ENCODE peak calls at places on chromosomes 12 and 14, in five cellular contexts. G is AG10803, H is upper lobe of right lung, R is skeletal muscle cell, Q is astrocyte of the cerebellum. U is an unnamed sample.

GRCh38 chr14:73236157-73236556 is 1.1 kb upstream of the PAPLN start:
- DNase-seq in G (no peak), R (no peak), H (no peak), Q (no peak), U (no peak)

GRCh38 chr14:102606296-102606695 is 13.8 kb downstream of the RCOR1 start:
- DNase-seq in G (no peak), Q (no peak), H (no peak), R (no peak), U (no peak)

GRCh38 chr12:835754-836493 is 83.5 kb downstream of the WNK1 start:
- DNase-seq in R (no peak), G (no peak), Q (no peak), H (no peak), U (peak)

GRCh38 chr12:89521348-89522238 is 3.0 kb downstream of the GALNT4 start:
- DNase-seq in G (no peak), R (no peak), Q (no peak), H (no peak), U (no peak)

GRCh38 chr14:78690836-78691235 is 520.7 kb downstream of the NRXN3 start:
- DNase-seq in H (no peak), G (peak), R (no peak), Q (no peak), U (peak)

GRCh38 chr12:67471810-67472209 is 176.7 kb upstream of the DYRK2 start:
- DNase-seq in R (no peak), H (no peak), Q (no peak), G (no peak), U (no peak)

GRCh38 chr14:64707661-64708060 is 3.4 kb downstream of the PLEKHG3 start:
- DNase-seq in H (no peak), G (peak), R (peak), Q (peak), U (peak)

GRCh38 chr12:121711925-121712461 is 559 bp upstream of the TMEM120B start:
- DNase-seq in R (no peak), Q (no peak), H (no peak), G (peak), U (peak)

GRCh38 chr12:40738856-40739255 is 46.6 kb downstream of the CNTN1 start:
- DNase-seq in R (no peak), Q (no peak), H (no peak), G (no peak), U (no peak)

GRCh38 chr14:64708148-64709004 is 4.2 kb downstream of the PLEKHG3 start:
- DNase-seq in R (no peak), Q (no peak), H (no peak), G (no peak), U (peak)

GRCh38 chr12:89708793-89709156 is at the start of gene ATP2B1:
- DNase-seq in R (peak), H (peak), Q (peak), G (peak), U (peak)

GRCh38 chr14:40058916-40059897 is 627.0 kb upstream of the FBXO33 start:
- DNase-seq in H (no peak), Q (no peak), R (no peak), G (no peak), U (no peak)

GRCh38 chr12:1044697-1045096 is 53.7 kb downstream of the ERC1 start:
- DNase-seq in G (peak), Q (peak), H (no peak), R (no peak), U (peak)

GRCh38 chr14:39873793-39874192 is 441.6 kb upstream of the FBXO33 start:
- DNase-seq in G (no peak), Q (no peak), H (no peak), R (no peak), U (no peak)

GRCh38 chr14:24441485-24441884 is 1.1 kb downstream of the SDR39U1 start:
- DNase-seq in R (no peak), Q (no peak), H (no peak), G (no peak), U (no peak)

GRCh38 chr12:125797421-125798175 is 732.4 kb downstream of the AACS start:
- DNase-seq in R (no peak), H (no peak), G (no peak), Q (peak), U (no peak)

GRCh38 chr12:24127919-24128721 is 178.7 kb upstream of the SOX5 start:
- DNase-seq in R (no peak), H (no peak), Q (no peak), G (no peak), U (no peak)

GRCh38 chr14:74611672-74612345 is at the start of gene LTBP2:
- DNase-seq in R (no peak), H (no peak), Q (no peak), G (no peak), U (peak)

GRCh38 chr12:4555804-4556203 is 6.2 kb upstream of the DYRK4 start:
- DNase-seq in H (no peak), Q (no peak), G (peak), R (no peak), U (peak)

GRCh38 chr12:107379852-107380567 is 286.7 kb upstream of the CRY1 start:
- DNase-seq in R (no peak), G (peak), Q (no peak), H (no peak), U (peak)

GRCh38 chr12:20154060-20154459 is 214.3 kb upstream of the PDE3A start:
- DNase-seq in Q (no peak), H (no peak), R (no peak), G (no peak), U (peak)

GRCh38 chr12:28278960-28279359 is 88.7 kb downstream of the CCDC91 start:
- DNase-seq in Q (no peak), H (no peak), G (no peak), R (no peak), U (no peak)

DNA sequence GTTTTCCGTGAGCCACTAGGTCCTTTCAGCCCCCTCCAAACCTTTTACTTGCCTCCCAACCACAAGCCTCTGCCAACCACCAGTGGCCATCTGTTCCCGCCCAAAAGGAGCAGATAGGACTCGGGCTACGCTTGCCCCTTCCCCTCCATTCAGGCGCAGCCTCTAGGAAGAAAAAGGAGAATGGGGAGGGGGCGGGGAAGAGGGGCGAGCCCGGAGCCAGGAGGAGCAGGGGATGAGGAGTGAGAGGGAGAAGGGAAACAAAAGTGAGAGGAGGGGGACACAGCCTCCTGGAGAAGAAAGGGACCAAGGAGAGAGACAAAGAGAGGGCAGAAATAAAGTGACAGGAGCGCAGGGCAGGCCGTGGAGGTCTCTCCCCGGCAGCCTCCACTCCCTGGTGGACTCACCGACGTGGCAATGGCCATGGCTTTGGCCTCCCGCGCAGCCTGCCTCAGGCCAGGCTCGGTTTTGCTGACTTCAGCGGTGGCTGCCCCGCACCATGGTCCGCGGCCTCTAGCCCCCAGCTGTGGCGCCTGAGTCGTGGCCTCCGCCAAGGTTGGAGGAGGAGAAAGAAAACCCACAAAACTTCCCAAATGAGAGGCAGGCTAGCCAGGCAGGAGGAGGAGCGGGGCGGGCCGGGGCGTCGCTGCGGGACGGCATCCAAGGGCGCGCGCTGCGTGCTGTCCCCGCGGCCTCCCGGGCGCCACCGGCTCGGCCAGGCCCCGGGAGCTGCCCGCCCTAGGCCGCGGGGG is at the start of gene EFS:
- DNase-seq in G (peak), H (no peak), R (no peak), Q (no peak), U (no peak)
- H3K4me3 ChIP-seq in G (peak), H (peak), R (peak), Q (peak), U (peak)

GRCh38 chr14:89360277-89360676 is 56.8 kb downstream of the FOXN3 start:
- DNase-seq in R (no peak), G (no peak), H (no peak), Q (no peak), U (no peak)
- H3K4me3 ChIP-seq in R (no peak), G (no peak), H (no peak), Q (no peak), U (no peak)

GRCh38 chr12:13100882-13101769 is 2.3 kb downstream of the GSG1 start:
- DNase-seq in R (peak), H (peak), Q (peak), G (peak), U (peak)

GRCh38 chr12:13100610-13100881 is 2.9 kb downstream of the GSG1 start:
- DNase-seq in R (no peak), G (no peak), Q (no peak), H (no peak), U (no peak)

GRCh38 chr12:13101854-13102375 is 1.6 kb downstream of the GSG1 start:
- DNase-seq in R (no peak), H (no peak), Q (no peak), G (no peak), U (peak)

GRCh38 chr12:13099066-13099909 is 4.2 kb downstream of the GSG1 start:
- DNase-seq in G (peak), Q (no peak), H (no peak), R (no peak), U (no peak)

GRCh38 chr12:13099910-13100609 is 3.4 kb downstream of the GSG1 start:
- DNase-seq in H (no peak), R (no peak), G (no peak), Q (no peak), U (no peak)
- H3K4me3 ChIP-seq in H (no peak), R (no peak), G (peak), Q (no peak), U (no peak)

DNA sequence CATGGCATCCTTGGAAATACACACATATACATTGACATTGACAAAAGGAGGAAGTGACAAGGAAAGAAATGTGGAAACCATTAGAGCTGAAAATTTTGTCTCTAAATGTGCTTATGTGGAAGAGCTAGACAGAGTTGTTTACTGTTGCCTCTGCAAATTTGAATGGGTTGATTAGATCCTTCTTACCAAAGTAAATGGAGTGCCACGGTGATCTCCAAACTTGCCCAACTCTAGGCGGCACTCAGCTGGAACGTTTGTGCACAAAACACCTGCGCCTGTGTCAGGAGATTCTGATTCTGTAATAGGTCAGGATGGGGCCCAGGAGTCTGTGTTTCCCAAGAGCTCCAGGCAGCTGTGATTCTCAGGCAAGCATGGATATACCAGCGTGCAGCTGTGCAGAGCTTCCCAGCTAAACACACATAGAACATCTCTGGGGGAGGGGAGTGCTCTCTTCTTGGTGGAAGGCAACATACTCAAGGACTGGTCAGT is 77.8 kb upstream of the BDKRB2 start:
- DNase-seq in G (no peak), Q (no peak), H (no peak), R (no peak), U (no peak)
- H3K4me3 ChIP-seq in G (no peak), Q (no peak), H (no peak), R (no peak), U (no peak)

DNA sequence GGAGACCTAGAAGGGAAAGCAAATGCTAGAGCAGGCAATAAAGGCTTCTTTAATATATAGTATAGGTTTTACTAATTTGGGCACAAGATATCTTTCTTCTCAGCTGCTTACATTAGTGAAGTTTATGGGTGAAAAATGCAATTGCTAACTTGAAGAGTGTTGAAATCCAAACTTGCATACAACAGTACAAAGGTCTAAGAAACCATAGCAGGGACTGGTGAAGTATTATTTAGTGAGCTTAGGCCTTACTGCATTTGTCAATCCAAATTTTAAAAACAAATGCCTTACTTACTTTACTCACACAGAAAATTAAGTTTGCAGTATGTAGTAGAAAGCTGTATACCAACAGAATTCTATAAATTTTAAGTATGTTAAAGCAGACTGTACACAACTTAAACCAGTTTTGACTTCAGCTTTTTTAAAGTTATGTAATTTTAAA is 1.4 kb upstream of the AP4S1 start:
- DNase-seq in Q (no peak), H (no peak), G (no peak), R (no peak), U (no peak)
- H3K4me3 ChIP-seq in Q (peak), H (peak), G (peak), R (peak), U (peak)